ENCODE peak calls at places on chromosome 1, in ten cellular contexts. One of them, this sample, is unnamed.

GRCh38 chr1:145982010-145982723 is 14.2 kb downstream of the TXNIP start:
- DNase-seq in LoVo: no peak
- DNase-seq in stimulated activated CD4-positive, alpha-beta T cell treated with anti-CD3 and anti-CD28 coated beads, Interleukin-4, amount 100 ng/mL, for 4 hours: no peak
- DNase-seq in activated CD4-positive, CD25-positive, alpha-beta regulatory T cell treated with anti-CD3 and anti-CD28 coated beads, Interleukin-2, amount 50 U/mL, for 72 hours: no peak
- DNase-seq in OCI-LY7: no peak
- DNase-seq in CD8-positive, alpha-beta T cell: no peak
- DNase-seq in nephron progenitor cell: no peak
- DNase-seq in PC-3: no peak
- DNase-seq in effector memory CD8-positive, alpha-beta T cell: no peak
- DNase-seq in activated CD4-positive, alpha-beta T cell treated with anti-CD3 and anti-CD28 coated beads, Interleukin-2, amount 10 ng/mL, durations not matched to agents 7 days and 5 days: no peak
- DNase-seq in this sample: no peak

GRCh38 chr1:226640737-226641136 is 92.2 kb downstream of the STUM start:
- DNase-seq in nephron progenitor cell: no peak
- DNase-seq in activated CD4-positive, alpha-beta T cell treated with anti-CD3 and anti-CD28 coated beads, Interleukin-2, amount 10 ng/mL, durations not matched to agents 7 days and 5 days: no peak
- DNase-seq in PC-3: no peak
- DNase-seq in CD8-positive, alpha-beta T cell: no peak
- DNase-seq in LoVo: no peak
- DNase-seq in effector memory CD8-positive, alpha-beta T cell: no peak
- DNase-seq in activated CD4-positive, CD25-positive, alpha-beta regulatory T cell treated with anti-CD3 and anti-CD28 coated beads, Interleukin-2, amount 50 U/mL, for 72 hours: no peak
- DNase-seq in stimulated activated CD4-positive, alpha-beta T cell treated with anti-CD3 and anti-CD28 coated beads, Interleukin-4, amount 100 ng/mL, for 4 hours: no peak
- DNase-seq in OCI-LY7: no peak
- DNase-seq in this sample: no peak

GRCh38 chr1:59046730-59047157 is 250.2 kb upstream of the FGGY start:
- DNase-seq in activated CD4-positive, CD25-positive, alpha-beta regulatory T cell treated with anti-CD3 and anti-CD28 coated beads, Interleukin-2, amount 50 U/mL, for 72 hours: peak
- DNase-seq in PC-3: no peak
- DNase-seq in OCI-LY7: peak
- DNase-seq in stimulated activated CD4-positive, alpha-beta T cell treated with anti-CD3 and anti-CD28 coated beads, Interleukin-4, amount 100 ng/mL, for 4 hours: peak
- DNase-seq in LoVo: no peak
- DNase-seq in activated CD4-positive, alpha-beta T cell treated with anti-CD3 and anti-CD28 coated beads, Interleukin-2, amount 10 ng/mL, durations not matched to agents 7 days and 5 days: peak
- DNase-seq in nephron progenitor cell: no peak
- DNase-seq in CD8-positive, alpha-beta T cell: peak
- DNase-seq in effector memory CD8-positive, alpha-beta T cell: peak
- DNase-seq in this sample: no peak

GRCh38 chr1:72917920-72918319 is 635.6 kb upstream of the NEGR1 start:
- DNase-seq in LoVo: no peak
- DNase-seq in stimulated activated CD4-positive, alpha-beta T cell treated with anti-CD3 and anti-CD28 coated beads, Interleukin-4, amount 100 ng/mL, for 4 hours: no peak
- DNase-seq in OCI-LY7: no peak
- DNase-seq in activated CD4-positive, alpha-beta T cell treated with anti-CD3 and anti-CD28 coated beads, Interleukin-2, amount 10 ng/mL, durations not matched to agents 7 days and 5 days: no peak
- DNase-seq in activated CD4-positive, CD25-positive, alpha-beta regulatory T cell treated with anti-CD3 and anti-CD28 coated beads, Interleukin-2, amount 50 U/mL, for 72 hours: no peak
- DNase-seq in effector memory CD8-positive, alpha-beta T cell: no peak
- DNase-seq in nephron progenitor cell: no peak
- DNase-seq in CD8-positive, alpha-beta T cell: no peak
- DNase-seq in PC-3: no peak
- DNase-seq in this sample: no peak

GRCh38 chr1:29172415-29172814 is 9.3 kb downstream of the SRSF4 start:
- DNase-seq in nephron progenitor cell: no peak
- DNase-seq in effector memory CD8-positive, alpha-beta T cell: no peak
- DNase-seq in LoVo: no peak
- DNase-seq in activated CD4-positive, CD25-positive, alpha-beta regulatory T cell treated with anti-CD3 and anti-CD28 coated beads, Interleukin-2, amount 50 U/mL, for 72 hours: no peak
- DNase-seq in PC-3: no peak
- DNase-seq in stimulated activated CD4-positive, alpha-beta T cell treated with anti-CD3 and anti-CD28 coated beads, Interleukin-4, amount 100 ng/mL, for 4 hours: no peak
- DNase-seq in CD8-positive, alpha-beta T cell: no peak
- DNase-seq in OCI-LY7: no peak
- DNase-seq in activated CD4-positive, alpha-beta T cell treated with anti-CD3 and anti-CD28 coated beads, Interleukin-2, amount 10 ng/mL, durations not matched to agents 7 days and 5 days: no peak
- DNase-seq in this sample: no peak

GRCh38 chr1:161324020-161324419 is 9.8 kb downstream of the SDHC start:
- DNase-seq in LoVo: no peak
- DNase-seq in PC-3: no peak
- DNase-seq in stimulated activated CD4-positive, alpha-beta T cell treated with anti-CD3 and anti-CD28 coated beads, Interleukin-4, amount 100 ng/mL, for 4 hours: no peak
- DNase-seq in CD8-positive, alpha-beta T cell: no peak
- DNase-seq in nephron progenitor cell: no peak
- DNase-seq in activated CD4-positive, CD25-positive, alpha-beta regulatory T cell treated with anti-CD3 and anti-CD28 coated beads, Interleukin-2, amount 50 U/mL, for 72 hours: no peak
- DNase-seq in effector memory CD8-positive, alpha-beta T cell: peak
- DNase-seq in activated CD4-positive, alpha-beta T cell treated with anti-CD3 and anti-CD28 coated beads, Interleukin-2, amount 10 ng/mL, durations not matched to agents 7 days and 5 days: peak
- DNase-seq in OCI-LY7: no peak
- DNase-seq in this sample: no peak

GRCh38 chr1:76292418-76293184 is 218.1 kb downstream of the ST6GALNAC3 start:
- DNase-seq in effector memory CD8-positive, alpha-beta T cell: no peak
- DNase-seq in PC-3: no peak
- DNase-seq in OCI-LY7: peak
- DNase-seq in stimulated activated CD4-positive, alpha-beta T cell treated with anti-CD3 and anti-CD28 coated beads, Interleukin-4, amount 100 ng/mL, for 4 hours: no peak
- DNase-seq in activated CD4-positive, CD25-positive, alpha-beta regulatory T cell treated with anti-CD3 and anti-CD28 coated beads, Interleukin-2, amount 50 U/mL, for 72 hours: no peak
- DNase-seq in nephron progenitor cell: no peak
- DNase-seq in CD8-positive, alpha-beta T cell: no peak
- DNase-seq in activated CD4-positive, alpha-beta T cell treated with anti-CD3 and anti-CD28 coated beads, Interleukin-2, amount 10 ng/mL, durations not matched to agents 7 days and 5 days: no peak
- DNase-seq in LoVo: no peak
- DNase-seq in this sample: no peak

GRCh38 chr1:36115200-36115669 is 9.8 kb downstream of the COL8A2 start:
- DNase-seq in nephron progenitor cell: peak
- DNase-seq in CD8-positive, alpha-beta T cell: no peak
- DNase-seq in stimulated activated CD4-positive, alpha-beta T cell treated with anti-CD3 and anti-CD28 coated beads, Interleukin-4, amount 100 ng/mL, for 4 hours: no peak
- DNase-seq in PC-3: no peak
- DNase-seq in activated CD4-positive, CD25-positive, alpha-beta regulatory T cell treated with anti-CD3 and anti-CD28 coated beads, Interleukin-2, amount 50 U/mL, for 72 hours: no peak
- DNase-seq in LoVo: no peak
- DNase-seq in OCI-LY7: no peak
- DNase-seq in effector memory CD8-positive, alpha-beta T cell: no peak
- DNase-seq in activated CD4-positive, alpha-beta T cell treated with anti-CD3 and anti-CD28 coated beads, Interleukin-2, amount 10 ng/mL, durations not matched to agents 7 days and 5 days: no peak
- DNase-seq in this sample: peak

GRCh38 chr1:212132040-212132439 is 96.5 kb downstream of the DTL start:
- DNase-seq in CD8-positive, alpha-beta T cell: no peak
- DNase-seq in activated CD4-positive, alpha-beta T cell treated with anti-CD3 and anti-CD28 coated beads, Interleukin-2, amount 10 ng/mL, durations not matched to agents 7 days and 5 days: no peak
- DNase-seq in stimulated activated CD4-positive, alpha-beta T cell treated with anti-CD3 and anti-CD28 coated beads, Interleukin-4, amount 100 ng/mL, for 4 hours: no peak
- DNase-seq in LoVo: no peak
- DNase-seq in PC-3: no peak
- DNase-seq in effector memory CD8-positive, alpha-beta T cell: peak
- DNase-seq in activated CD4-positive, CD25-positive, alpha-beta regulatory T cell treated with anti-CD3 and anti-CD28 coated beads, Interleukin-2, amount 50 U/mL, for 72 hours: no peak
- DNase-seq in OCI-LY7: no peak
- DNase-seq in nephron progenitor cell: no peak
- DNase-seq in this sample: no peak

GRCh38 chr1:68197459-68197858 is 34.9 kb downstream of the WLS start:
- DNase-seq in LoVo: no peak
- DNase-seq in activated CD4-positive, CD25-positive, alpha-beta regulatory T cell treated with anti-CD3 and anti-CD28 coated beads, Interleukin-2, amount 50 U/mL, for 72 hours: no peak
- DNase-seq in activated CD4-positive, alpha-beta T cell treated with anti-CD3 and anti-CD28 coated beads, Interleukin-2, amount 10 ng/mL, durations not matched to agents 7 days and 5 days: no peak
- DNase-seq in nephron progenitor cell: no peak
- DNase-seq in stimulated activated CD4-positive, alpha-beta T cell treated with anti-CD3 and anti-CD28 coated beads, Interleukin-4, amount 100 ng/mL, for 4 hours: no peak
- DNase-seq in CD8-positive, alpha-beta T cell: no peak
- DNase-seq in OCI-LY7: no peak
- DNase-seq in effector memory CD8-positive, alpha-beta T cell: no peak
- DNase-seq in PC-3: no peak
- DNase-seq in this sample: no peak

GRCh38 chr1:232570007-232570406 is 59.9 kb downstream of the SIPA1L2 start:
- DNase-seq in CD8-positive, alpha-beta T cell: no peak
- DNase-seq in LoVo: no peak
- DNase-seq in OCI-LY7: no peak
- DNase-seq in effector memory CD8-positive, alpha-beta T cell: no peak
- DNase-seq in nephron progenitor cell: no peak
- DNase-seq in activated CD4-positive, alpha-beta T cell treated with anti-CD3 and anti-CD28 coated beads, Interleukin-2, amount 10 ng/mL, durations not matched to agents 7 days and 5 days: no peak
- DNase-seq in PC-3: no peak
- DNase-seq in stimulated activated CD4-positive, alpha-beta T cell treated with anti-CD3 and anti-CD28 coated beads, Interleukin-4, amount 100 ng/mL, for 4 hours: no peak
- DNase-seq in activated CD4-positive, CD25-positive, alpha-beta regulatory T cell treated with anti-CD3 and anti-CD28 coated beads, Interleukin-2, amount 50 U/mL, for 72 hours: no peak
- DNase-seq in this sample: no peak

This sample was measured in amygdala.